ENCODE peak calls at places on chromosomes 6 and 20, in seven cellular contexts. X is IMR-90; Y is suprapubic skin; N is neural crest cell; H is AG09309; U is CD4-positive, alpha-beta T cell; M is fibroblast of the aortic adventitia. R is an unnamed sample.
A peak's percentile ranks its signal among the peaks of the same experiment; 100 is the strongest.

GRCh38 chr20:35909796-35910195 is 44.5 kb downstream of the SCAND1 start:
- DNase-seq in X (no peak), Y (no peak), N (no peak), H (no peak), U (no peak), M (no peak), R (no peak)

GRCh38 chr6:106290954-106291353 is 34.6 kb downstream of the ATG5 start:
- DNase-seq in X (no peak), Y (no peak), N (no peak), H (no peak), U (no peak), M (no peak), R (no peak)

GRCh38 chr6:14452567-14453527 is 335.3 kb downstream of the CD83 start:
- DNase-seq in X (no peak), Y (no peak), N (no peak), H (no peak), U (peak; percentile 11), M (no peak), R (no peak)

GRCh38 chr6:157187182-157188093 is 135.9 kb downstream of the TMEM242 start:
- DNase-seq in X (no peak), Y (no peak), N (no peak), H (no peak), U (no peak), M (peak; percentile 25), R (no peak)

GRCh38 chr6:16102208-16102607 is 26.7 kb upstream of the MYLIP start:
- DNase-seq in X (no peak), Y (no peak), N (no peak), H (no peak), U (no peak), M (no peak), R (no peak)

GRCh38 chr20:7696311-7696710 is 243.9 kb downstream of the HAO1 start:
- DNase-seq in X (no peak), Y (no peak), N (no peak), H (no peak), U (no peak), M (peak; percentile 38), R (no peak)

GRCh38 chr6:101784094-101784493 is 390.6 kb downstream of the GRIK2 start:
- DNase-seq in X (no peak), Y (no peak), N (no peak), H (no peak), U (no peak), M (no peak), R (no peak)

GRCh38 chr6:111550953-111551352 is 54.7 kb downstream of the TRAF3IP2 start:
- DNase-seq in X (no peak), Y (no peak), N (no peak), H (no peak), U (no peak), M (no peak), R (no peak)

GRCh38 chr6:108541843-108542795 is 18.6 kb upstream of the FOXO3 start:
- DNase-seq in X (peak; percentile 87), Y (no peak), N (peak; percentile 59), H (no peak), U (peak; percentile 60), M (peak; percentile 91), R (peak; percentile 55)

GRCh38 chr6:127515234-127515793 is 3.8 kb downstream of the MTCL3 start:
- DNase-seq in X (no peak), Y (no peak), N (peak; percentile 2), H (no peak), U (no peak), M (peak; percentile 14), R (peak; percentile 16)
- TF ChIP-seq CTCF in X (peak; percentile 23), Y (no peak), N (peak; percentile 35), H (no peak), U (no peak), M (no peak), R (peak; percentile 53)

DNA sequence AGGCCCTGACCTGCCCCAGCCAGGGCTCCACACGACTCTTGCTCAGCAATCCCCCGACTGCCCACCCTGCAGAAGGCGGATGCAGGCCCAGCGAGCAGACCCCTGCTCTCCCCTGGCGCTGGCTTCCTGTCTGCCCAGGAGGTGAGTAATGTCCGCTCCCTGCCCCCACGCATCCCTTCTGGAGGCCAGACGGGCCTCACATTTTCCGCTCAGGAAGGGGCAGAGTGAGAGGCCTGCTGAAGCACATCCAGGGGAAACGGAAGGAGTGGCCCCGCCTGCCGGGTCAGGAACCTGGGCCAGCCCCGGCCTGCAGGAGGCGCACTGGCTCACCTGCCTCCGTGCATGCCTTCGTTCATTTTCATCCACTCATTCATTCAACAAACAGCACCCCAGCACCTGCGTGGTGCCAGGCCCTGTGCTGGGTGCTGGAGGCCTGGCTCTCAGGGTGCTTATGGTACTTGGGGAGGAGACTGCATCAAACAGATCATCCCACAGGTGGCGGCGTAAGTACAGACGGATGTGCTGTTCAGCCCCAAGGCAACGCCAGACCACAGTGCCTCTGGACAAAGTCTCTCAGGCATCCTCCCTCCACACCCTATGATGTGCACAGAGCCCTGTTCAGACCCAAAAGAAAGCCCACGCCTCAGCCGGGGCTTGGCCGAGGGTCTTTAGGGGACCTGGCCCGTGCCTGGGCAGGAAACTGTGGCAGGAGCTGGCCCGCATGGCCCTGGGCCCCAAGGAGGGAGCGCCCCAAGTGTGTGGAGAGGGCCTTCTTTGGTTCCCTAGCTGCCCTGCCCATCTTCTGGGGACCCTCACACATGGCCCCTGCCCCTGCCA is 112.1 kb downstream of the ASXL1 start:
- DNase-seq in X (peak; percentile 70), Y (no peak), N (no peak), H (no peak), U (no peak), M (peak; percentile 50), R (peak; percentile 50)
- TF ChIP-seq CTCF in X (peak; percentile 36), Y (peak; percentile 21), N (peak; percentile 48), H (peak; percentile 45), U (peak; percentile 31), M (peak; percentile 23), R (peak; percentile 79)

DNA sequence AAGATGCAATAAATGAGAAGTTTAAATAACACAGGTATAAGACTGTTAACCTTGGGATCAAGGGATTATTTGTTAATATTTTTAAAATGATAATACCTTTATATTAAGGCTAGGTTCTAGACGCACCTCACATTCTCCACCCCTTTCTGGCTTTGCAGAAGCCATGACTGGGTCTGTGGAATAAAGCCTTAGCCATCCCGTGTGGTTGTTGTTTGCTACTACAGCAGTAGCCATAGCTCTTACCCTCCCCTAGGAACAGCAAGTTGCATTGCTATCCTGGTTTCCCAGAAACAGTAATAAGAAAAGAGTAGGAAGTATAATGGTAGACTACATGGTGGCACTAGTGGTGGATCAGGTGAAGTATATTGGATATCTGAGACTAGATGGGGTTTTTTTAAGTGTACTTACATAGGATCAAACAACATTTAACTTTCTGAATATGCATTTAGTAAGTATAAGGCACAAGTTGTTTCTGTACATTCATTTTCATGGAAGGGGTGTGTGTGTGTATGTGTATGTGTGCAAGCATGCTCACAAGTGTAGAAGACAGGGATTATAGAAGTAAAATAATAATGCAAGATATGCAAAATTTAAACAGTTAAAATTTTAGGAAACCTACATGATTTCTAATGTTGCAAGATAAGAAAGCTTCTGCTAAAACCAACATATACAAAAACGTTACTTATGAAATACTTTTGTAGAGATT is 384.2 kb downstream of the PRKN start:
- DNase-seq in X (no peak), Y (no peak), N (no peak), H (no peak), U (no peak), M (no peak), R (no peak)
- TF ChIP-seq CTCF in X (no peak), Y (no peak), N (peak; percentile 36), H (no peak), U (no peak), M (no peak), R (no peak)

GRCh38 chr20:63130654-63131577 is 85.0 kb downstream of the YTHDF1 start:
- DNase-seq in X (no peak), Y (peak; percentile 66), N (no peak), H (no peak), U (no peak), M (no peak), R (no peak)

GRCh38 chr20:63129376-63129965 is 86.5 kb downstream of the YTHDF1 start:
- DNase-seq in X (no peak), Y (no peak), N (no peak), H (no peak), U (no peak), M (no peak), R (no peak)

GRCh38 chr20:63128367-63128766 is 87.6 kb downstream of the YTHDF1 start:
- DNase-seq in X (no peak), Y (peak; percentile 76), N (no peak), H (no peak), U (no peak), M (no peak), R (no peak)

GRCh38 chr20:63128956-63129355 is 87.0 kb downstream of the YTHDF1 start:
- DNase-seq in X (no peak), Y (peak; percentile 56), N (no peak), H (no peak), U (no peak), M (no peak), R (no peak)

GRCh38 chr20:63129991-63130653 is 85.8 kb downstream of the YTHDF1 start:
- DNase-seq in X (no peak), Y (peak; percentile 52), N (no peak), H (no peak), U (no peak), M (no peak), R (no peak)
- TF ChIP-seq CTCF in X (no peak), Y (no peak), N (no peak), H (no peak), U (no peak), M (no peak), R (no peak)

DNA sequence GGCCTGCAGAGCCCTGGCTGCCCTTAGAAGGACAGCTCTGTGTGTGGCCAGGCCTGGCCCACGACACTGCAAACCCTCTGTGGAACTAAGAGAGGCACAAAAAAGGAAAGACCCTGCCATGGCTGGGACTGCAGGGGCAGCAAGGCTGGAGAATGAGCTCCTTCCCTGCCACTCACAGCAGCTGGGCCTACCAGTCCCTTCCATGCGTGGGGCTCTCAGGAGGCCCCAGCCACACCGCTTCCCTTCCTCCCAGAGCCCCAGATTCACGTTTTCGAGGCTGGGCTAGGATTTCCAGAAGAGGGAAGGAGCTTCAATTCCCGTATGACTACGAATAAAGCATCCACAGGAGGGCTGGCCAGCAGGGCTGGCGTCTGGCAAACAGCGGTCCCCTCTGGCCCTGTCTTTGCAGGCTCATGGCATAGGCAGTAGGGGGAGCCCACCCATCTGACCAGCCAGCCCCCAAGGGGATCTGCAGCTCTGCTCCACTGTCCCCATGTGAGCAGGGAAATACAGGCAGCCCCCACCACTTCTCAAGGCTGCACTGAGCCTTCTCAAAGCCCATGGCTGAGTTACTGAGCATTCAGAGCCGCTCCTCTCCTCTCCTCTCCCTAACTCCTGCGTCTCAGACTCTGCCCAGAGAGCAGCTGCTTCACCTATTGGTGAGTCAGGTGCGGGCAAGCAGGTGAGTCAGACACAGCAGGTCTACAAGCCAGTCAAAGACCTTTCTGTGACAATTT is 53.1 kb downstream of the NINL start:
- DNase-seq in X (no peak), Y (no peak), N (peak; percentile 25), H (no peak), U (no peak), M (peak; percentile 19), R (no peak)
- TF ChIP-seq CTCF in X (no peak), Y (no peak), N (no peak), H (no peak), U (no peak), M (peak; percentile 39), R (peak; percentile 15)

GRCh38 chr6:32401564-32401963 is 5.4 kb downstream of the BTNL2 start:
- DNase-seq in X (no peak), Y (no peak), N (no peak), H (no peak), U (no peak), M (no peak), R (no peak)

GRCh38 chr6:32397252-32397920 is 9.6 kb downstream of the BTNL2 start:
- DNase-seq in X (no peak), Y (no peak), N (no peak), H (no peak), U (no peak), M (no peak), R (peak; percentile 4)

GRCh38 chr6:32393660-32394420 is 13.1 kb downstream of the BTNL2 start:
- DNase-seq in X (no peak), Y (no peak), N (no peak), H (no peak), U (no peak), M (peak; percentile 9), R (no peak)

GRCh38 chr6:32396028-32396427 is 11.0 kb downstream of the BTNL2 start:
- DNase-seq in X (no peak), Y (no peak), N (no peak), H (no peak), U (no peak), M (no peak), R (no peak)
- TF ChIP-seq CTCF in X (no peak), Y (no peak), N (no peak), H (no peak), U (no peak), M (no peak), R (no peak)